ENCODE peak calls at places on chromosomes 2 and 18, in eight cellular contexts. E, N, Z, D, Y, A, K and F are unnamed samples.

GRCh38 chr2:67002618-67003371 is 394.3 kb upstream of the ETAA1 start:
- DNase-seq in N (no peak), D (no peak), A (no peak), K (peak), Y (no peak), Z (no peak), E (no peak), F (no peak)

GRCh38 chr2:70535573-70535972 is 18.1 kb downstream of the TGFA start:
- DNase-seq in K (no peak), Y (no peak), D (no peak), A (no peak), E (no peak), Z (no peak), N (no peak), F (no peak)

GRCh38 chr2:238930216-238930615 is 82.3 kb downstream of the TWIST2 start:
- DNase-seq in K (no peak), E (no peak), N (no peak), A (no peak), Y (no peak), Z (no peak), D (no peak), F (no peak)

GRCh38 chr2:37767051-37767450 is 95.6 kb upstream of the CDC42EP3 start:
- DNase-seq in A (no peak), Y (no peak), K (no peak), E (no peak), Z (no peak), D (no peak), N (peak), F (no peak)

GRCh38 chr2:105962221-105962620 is 217.5 kb downstream of the NCK2 start:
- DNase-seq in E (no peak), K (no peak), D (no peak), A (no peak), Z (no peak), Y (no peak), N (no peak), F (no peak)

GRCh38 chr2:228688007-228688645 is 506.6 kb upstream of the SPHKAP start:
- DNase-seq in Z (no peak), Y (no peak), A (no peak), D (no peak), N (peak), K (peak), E (no peak), F (no peak)

GRCh38 chr2:217794133-217794986 is 208.4 kb downstream of the TNS1 start:
- DNase-seq in D (no peak), Z (no peak), Y (no peak), K (no peak), A (no peak), E (no peak), N (peak), F (peak)

GRCh38 chr18:3538456-3538855 is 88.5 kb downstream of the TGIF1 start:
- DNase-seq in N (peak), D (no peak), Y (no peak), A (no peak), Z (no peak), K (no peak), E (no peak), F (no peak)

GRCh38 chr2:161316686-161317085 is 8.5 kb downstream of the PSMD14 start:
- DNase-seq in K (no peak), Z (no peak), A (no peak), E (no peak), Y (no peak), N (no peak), D (no peak), F (no peak)